ENCODE peak calls at places on chromosomes 13 and 19, in four cellular contexts. D is activated naive CD4-positive, alpha-beta T cell treated with Interleukin-2 at 50 U/mL for 16 hours; I is head of caudate nucleus; A is sciatic nerve. V is an unnamed sample.

GRCh38 chr13:28338202-28338601 is 156.7 kb downstream of the FLT1 start:
- DNase-seq in I (no peak), D (no peak), A (no peak), V (no peak)

GRCh38 chr13:86464193-86464592 is 665.0 kb upstream of the SLITRK6 start:
- DNase-seq in I (no peak), A (no peak), D (no peak), V (no peak)

GRCh38 chr19:19568802-19569756 is 31.0 kb downstream of the CILP2 start:
- DNase-seq in D (no peak), I (no peak), A (no peak), V (no peak)

GRCh38 chr19:15964231-15964630 is 15.4 kb downstream of the OR10H4 start:
- DNase-seq in D (no peak), I (no peak), A (no peak), V (no peak)

GRCh38 chr13:113964251-113964995 is 9.5 kb downstream of the C13orf46 start:
- DNase-seq in A (peak; percentile 49), D (no peak), I (no peak), V (no peak)

GRCh38 chr13:42740753-42741152 is 40.6 kb upstream of the FAM216B start:
- DNase-seq in A (peak; percentile 65), D (no peak), I (peak; percentile 51), V (no peak)

GRCh38 chr19:7333198-7334118 is 15.3 kb upstream of the ARHGEF18 start:
- DNase-seq in A (no peak), I (no peak), D (no peak), V (no peak)

GRCh38 chr19:49316284-49316683 is 8.7 kb downstream of the SLC6A16 start:
- DNase-seq in D (no peak), A (no peak), I (no peak), V (no peak)

GRCh38 chr19:30682576-30683536 is 310.7 kb downstream of the ZNF536 start:
- DNase-seq in D (peak; percentile 50), A (peak; percentile 92), I (peak; percentile 89), V (peak; percentile 71)

GRCh38 chr13:43232866-43233265 is 209.5 kb downstream of the DNAJC15 start:
- DNase-seq in I (no peak), A (no peak), D (no peak), V (no peak)

GRCh38 chr13:88761145-88761544 is 1090.0 kb downstream of the SLITRK5 start:
- DNase-seq in D (no peak), I (no peak), A (no peak), V (no peak)

GRCh38 chr13:69970521-69970920 is 137.1 kb upstream of the ATXN8OS start:
- DNase-seq in I (peak; percentile 17), D (no peak), A (no peak), V (no peak)

GRCh38 chr13:113422790-113423189 is 30.5 kb downstream of the ADPRHL1 start:
- DNase-seq in A (no peak), I (no peak), D (no peak), V (no peak)

GRCh38 chr19:1113986-1114483 is 10.2 kb downstream of the GPX4 start:
- DNase-seq in D (no peak), A (no peak), I (no peak), V (no peak)

GRCh38 chr19:644789-645188 is 5.1 kb downstream of the FGF22 start:
- DNase-seq in D (no peak), I (no peak), A (no peak), V (no peak)

GRCh38 chr19:2543463-2544442 is 67.8 kb downstream of the GADD45B start:
- DNase-seq in I (peak; percentile 94), D (peak; percentile 74), A (peak; percentile 93), V (peak; percentile 80)

GRCh38 chr13:42816538-42816937 is 35.2 kb downstream of the FAM216B start:
- DNase-seq in I (no peak), A (no peak), D (no peak), V (no peak)

GRCh38 chr13:87677334-87678234 is 6.4 kb downstream of the SLITRK5 start:
- DNase-seq in I (peak; percentile 73), A (peak; percentile 59), D (no peak), V (peak; percentile 58)

GRCh38 chr19:57709616-57710015 is 612 bp upstream of the ZNF154 start:
- DNase-seq in A (no peak), D (no peak), I (no peak), V (no peak)

GRCh38 chr19:55492362-55492944 is 4.2 kb downstream of the SSC5D start:
- DNase-seq in D (no peak), A (no peak), I (peak; percentile 55), V (no peak)

GRCh38 chr19:38975214-38975860 is at the start of gene FBXO17:
- DNase-seq in I (peak; percentile 40), A (peak; percentile 74), D (no peak), V (no peak)

GRCh38 chr19:29404951-29405727 is 120.7 kb upstream of the VSTM2B start:
- DNase-seq in I (no peak), A (peak; percentile 69), D (no peak), V (no peak)

GRCh38 chr19:15869109-15869555 is 28.7 kb downstream of the CYP4F2 start:
- DNase-seq in D (peak; percentile 27), A (no peak), I (peak; percentile 25), V (no peak)

GRCh38 chr13:101648766-101649489 is 196.5 kb downstream of the ITGBL1 start:
- DNase-seq in A (no peak), D (no peak), I (no peak), V (no peak)

GRCh38 chr19:29568036-29568788 is 37.9 kb upstream of the POP4 start:
- DNase-seq in A (no peak), D (no peak), I (peak; percentile 13), V (peak; percentile 17)

GRCh38 chr19:31223805-31224534 is 125.3 kb downstream of the TSHZ3 start:
- DNase-seq in D (no peak), A (no peak), I (no peak), V (no peak)

GRCh38 chr13:100550433-100550832 is 38.2 kb downstream of the GGACT start:
- DNase-seq in A (peak; percentile 72), I (peak; percentile 41), D (no peak), V (no peak)

GRCh38 chr13:76953921-76954320 is 5.6 kb downstream of the ACOD1 start:
- DNase-seq in A (no peak), I (no peak), D (no peak), V (no peak)

GRCh38 chr19:58166268-58166667 is 15.7 kb upstream of the ZNF329 start:
- DNase-seq in A (no peak), I (no peak), D (no peak), V (no peak)

GRCh38 chr13:41034382-41034781 is 15.3 kb upstream of the ELF1 start:
- DNase-seq in A (no peak), D (no peak), I (no peak), V (no peak)

GRCh38 chr19:27806471-27807070 is 1406.4 kb downstream of the UQCRFS1 start:
- DNase-seq in D (no peak), I (no peak), A (no peak), V (no peak)

GRCh38 chr13:36919833-36920611 is at the start of gene SMAD9:
- DNase-seq in I (peak; percentile 69), D (no peak), A (peak; percentile 86), V (peak; percentile 41)

GRCh38 chr13:26787961-26788360 is 27.4 kb upstream of the GPR12 start:
- DNase-seq in I (no peak), A (no peak), D (no peak), V (no peak)

GRCh38 chr13:43223206-43223605 is 199.8 kb downstream of the DNAJC15 start:
- DNase-seq in D (no peak), I (no peak), A (no peak), V (no peak)

GRCh38 chr13:20921572-20921971 is 19.0 kb upstream of the XPO4 start:
- DNase-seq in I (no peak), D (no peak), A (no peak), V (no peak)

GRCh38 chr13:44969858-44970484 is 19.3 kb downstream of the NUFIP1 start:
- DNase-seq in D (no peak), I (peak; percentile 40), A (no peak), V (no peak)

V was measured in activated T-cell treated with anti-CD3 and anti-CD28 coated beads, Interleukin-2, amount 50 U/mL, for 24 hours.